ENCODE peak calls at places on chromosomes 3 and 15, in five cellular contexts. S, E, Y, O and V are unnamed samples.

GRCh38 chr3:113136071-113136470 is 75.3 kb upstream of the BOC start:
- DNase-seq in S (no peak), E (no peak), Y (no peak), O (peak), V (no peak)

GRCh38 chr3:123724306-123724705 is 139.5 kb upstream of the HACD2 start:
- DNase-seq in S (no peak), E (no peak), Y (no peak), O (no peak), V (no peak)

GRCh38 chr3:122366379-122366749 is 16.7 kb downstream of the MIX23 start:
- DNase-seq in S (no peak), E (no peak), Y (no peak), O (no peak), V (no peak)

GRCh38 chr15:101010781-101011180 is 91.6 kb downstream of the LRRK1 start:
- DNase-seq in S (no peak), E (no peak), Y (peak), O (no peak), V (no peak)

GRCh38 chr3:196726788-196727675 is 12.6 kb upstream of the PAK2 start:
- DNase-seq in S (no peak), E (no peak), Y (no peak), O (peak), V (no peak)

GRCh38 chr3:59126436-59126835 is 76.6 kb upstream of the CFAP20DC start:
- DNase-seq in S (no peak), E (no peak), Y (no peak), O (no peak), V (no peak)

GRCh38 chr3:126731044-126731443 is 27.0 kb downstream of the CHCHD6 start:
- DNase-seq in S (peak), E (no peak), Y (no peak), O (no peak), V (no peak)

GRCh38 chr3:141240290-141241247 is 8.9 kb downstream of the PXYLP1 start:
- DNase-seq in S (no peak), E (no peak), Y (no peak), O (peak), V (no peak)

GRCh38 chr15:99252326-99252725 is 1.0 kb downstream of the LRRC28 start:
- DNase-seq in S (no peak), E (no peak), Y (no peak), O (no peak), V (no peak)

GRCh38 chr15:76345880-76346665 is 9.5 kb downstream of the ISL2 start:
- DNase-seq in S (peak), E (no peak), Y (no peak), O (no peak), V (no peak)

GRCh38 chr3:140344601-140345000 is 333.3 kb upstream of the TRIM42 start:
- DNase-seq in S (no peak), E (no peak), Y (no peak), O (no peak), V (no peak)

GRCh38 chr3:49357466-49358216 is 512 bp downstream of the GPX1 start:
- DNase-seq in S (peak), E (peak), Y (peak), O (peak), V (no peak)

GRCh38 chr3:82133070-82133606 is 371.7 kb upstream of the GBE1 start:
- DNase-seq in S (peak), E (peak), Y (peak), O (peak), V (no peak)

GRCh38 chr3:12992629-12993021 is 80.6 kb downstream of the IQSEC1 start:
- DNase-seq in S (no peak), E (no peak), Y (no peak), O (no peak), V (no peak)

GRCh38 chr3:12991861-12992281 is 81.4 kb downstream of the IQSEC1 start:
- DNase-seq in S (no peak), E (no peak), Y (no peak), O (no peak), V (no peak)

GRCh38 chr3:12994357-12994606 is 78.9 kb downstream of the IQSEC1 start:
- DNase-seq in S (peak), E (no peak), Y (peak), O (no peak), V (no peak)

GRCh38 chr3:12993623-12994356 is 79.4 kb downstream of the IQSEC1 start:
- DNase-seq in S (no peak), E (no peak), Y (no peak), O (no peak), V (no peak)

GRCh38 chr3:12993022-12993622 is 80.1 kb downstream of the IQSEC1 start:
- DNase-seq in S (no peak), E (no peak), Y (peak), O (no peak), V (no peak)
- TF ChIP-seq CTCF in S (no peak), E (no peak), Y (no peak), O (no peak), V (no peak)

GRCh38 chr3:186967686-186968085 is 37.4 kb downstream of the ST6GAL1 start:
- DNase-seq in S (peak), E (no peak), Y (no peak), O (peak), V (no peak)
- TF ChIP-seq CTCF in S (no peak), E (no peak), Y (no peak), O (no peak), V (no peak)

GRCh38 chr15:52076889-52077781 is 35.4 kb downstream of the BCL2L10 start:
- DNase-seq in S (peak), E (no peak), Y (no peak), O (peak), V (no peak)
- TF ChIP-seq CTCF in S (no peak), E (no peak), Y (no peak), O (peak), V (no peak)

GRCh38 chr15:86756688-86757087 is 677.0 kb downstream of the AGBL1 start:
- DNase-seq in S (no peak), E (no peak), Y (no peak), O (no peak), V (no peak)
- TF ChIP-seq CTCF in S (no peak), E (no peak), Y (no peak), O (no peak), V (no peak)

GRCh38 chr3:168952551-168952950 is 711.0 kb downstream of the MECOM start:
- DNase-seq in S (no peak), E (no peak), Y (no peak), O (peak), V (no peak)
- TF ChIP-seq CTCF in S (peak), E (no peak), Y (no peak), O (peak), V (no peak)

GRCh38 chr3:64187065-64187959 is 38.0 kb downstream of the PRICKLE2 start:
- DNase-seq in S (peak), E (no peak), Y (peak), O (peak), V (no peak)
- TF ChIP-seq CTCF in S (no peak), E (no peak), Y (no peak), O (peak), V (no peak)

DNA sequence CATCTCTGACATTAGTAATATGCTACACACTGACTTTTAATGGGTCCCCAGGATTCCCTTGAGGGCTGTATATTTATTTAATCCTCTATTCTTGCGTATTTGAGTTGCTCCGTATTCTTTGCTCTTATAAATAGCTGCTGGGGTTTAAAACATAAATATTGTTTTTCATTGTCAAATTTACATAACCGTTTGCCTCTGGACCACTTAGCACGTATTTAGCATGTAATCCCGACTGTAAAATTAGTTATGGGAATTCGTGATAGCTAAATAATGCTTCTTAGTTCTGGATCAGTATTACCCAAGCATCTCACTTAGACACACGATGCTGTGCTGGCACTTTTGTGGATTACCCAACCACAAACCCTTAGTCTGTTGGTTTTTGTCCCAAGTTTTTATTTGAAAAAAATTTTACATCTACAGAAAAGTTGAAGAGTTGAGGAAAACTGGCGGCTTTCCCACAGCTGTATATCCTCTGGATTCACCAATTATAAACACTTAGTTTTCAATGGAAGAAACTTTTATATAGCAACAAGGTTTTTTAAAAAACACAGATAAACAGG is 296.8 kb upstream of the TPM1 start:
- DNase-seq in S (no peak), E (no peak), Y (no peak), O (no peak), V (no peak)
- TF ChIP-seq CTCF in S (no peak), E (no peak), Y (no peak), O (no peak), V (no peak)